ENCODE peak calls at places on chromosomes 5 and 9, in eight cellular contexts. Y is GM12891; U is stimulated activated CD8-positive, alpha-beta memory T cell treated with anti-CD3 and anti-CD28 coated beads, Interleukin-12 subunit alpha, Interleukin-12 subunit beta, amount 100 ng/mL, for 1 hour; M is nephron progenitor cell; H is LoVo; K is mesendoderm; V is EL; X is non-pigmented ciliary epithelial cell. O is an unnamed sample.
A peak's percentile ranks its signal among the peaks of the same experiment; 100 is the strongest.

GRCh38 chr5:141841376-141841775 is 36.8 kb downstream of the PCDH1 start:
- DNase-seq in K (no peak), H (peak; percentile 24), M (no peak), V (no peak), U (no peak), X (no peak), Y (no peak), O (no peak)

GRCh38 chr5:178589180-178590140 is 733 bp downstream of the COL23A1 start:
- DNase-seq in U (no peak), Y (peak; percentile 43), M (peak; percentile 72), K (peak; percentile 65), H (no peak), V (peak; percentile 18), X (no peak), O (no peak)

GRCh38 chr9:114367823-114368609 is 19.8 kb downstream of the AKNA start:
- DNase-seq in X (no peak), Y (no peak), K (no peak), H (no peak), U (no peak), V (no peak), M (no peak), O (no peak)

GRCh38 chr9:114406441-114406840 is 18.7 kb upstream of the AKNA start:
- DNase-seq in K (no peak), M (no peak), V (no peak), Y (no peak), U (no peak), X (no peak), H (no peak), O (no peak)

GRCh38 chr9:4886698-4887097 is 94.0 kb downstream of the RCL1 start:
- DNase-seq in Y (peak; percentile 10), X (no peak), K (no peak), M (no peak), H (no peak), V (no peak), U (no peak), O (no peak)

GRCh38 chr5:134509308-134510040 is 16.0 kb upstream of the JADE2 start:
- DNase-seq in M (no peak), H (peak; percentile 71), Y (no peak), V (peak; percentile 71), U (no peak), K (peak; percentile 88), X (no peak), O (no peak)

GRCh38 chr9:83956288-83957028 is 23.6 kb downstream of the HNRNPK start:
- DNase-seq in V (peak; percentile 74), H (peak; percentile 84), X (no peak), U (no peak), M (peak; percentile 39), Y (peak; percentile 70), K (no peak), O (peak; percentile 51)

GRCh38 chr5:106680330-106680729 is 990.4 kb downstream of the EFNA5 start:
- DNase-seq in V (no peak), K (no peak), U (no peak), M (no peak), Y (no peak), H (no peak), X (no peak), O (no peak)

GRCh38 chr5:90759119-90759518 is 200.5 kb downstream of the ADGRV1 start:
- DNase-seq in X (no peak), U (no peak), H (no peak), M (no peak), K (no peak), Y (no peak), V (no peak), O (no peak)

GRCh38 chr9:7094576-7094975 is 336.8 kb downstream of the KDM4C start:
- DNase-seq in X (no peak), V (no peak), K (no peak), Y (no peak), U (no peak), M (no peak), H (no peak), O (no peak)

GRCh38 chr5:153476767-153477166 is 13.7 kb upstream of the GRIA1 start:
- DNase-seq in M (no peak), U (no peak), H (peak; percentile 7), K (peak; percentile 86), V (peak; percentile 81), Y (no peak), X (peak; percentile 93), O (no peak)

GRCh38 chr5:3129252-3129651 is 377.8 kb upstream of the IRX2 start:
- DNase-seq in V (no peak), K (no peak), Y (no peak), H (no peak), M (no peak), U (no peak), X (no peak), O (no peak)

GRCh38 chr5:132800545-132800944 is 12.6 kb upstream of the SOWAHA start:
- DNase-seq in V (no peak), M (no peak), X (no peak), Y (no peak), H (no peak), K (no peak), U (no peak), O (no peak)

GRCh38 chr9:37350486-37351190 is 71.9 kb upstream of the GRHPR start:
- DNase-seq in H (no peak), V (peak; percentile 45), K (no peak), U (no peak), X (peak; percentile 43), M (no peak), Y (no peak), O (no peak)

GRCh38 chr5:72366324-72366976 is 46.3 kb downstream of the PTCD2 start:
- DNase-seq in X (peak; percentile 66), K (peak; percentile 85), H (peak; percentile 79), M (peak; percentile 48), U (no peak), V (peak; percentile 84), Y (no peak), O (no peak)

GRCh38 chr5:32342656-32343055 is 29.9 kb upstream of the MTMR12 start:
- DNase-seq in M (no peak), U (no peak), V (no peak), H (no peak), X (no peak), K (no peak), Y (no peak), O (no peak)

GRCh38 chr5:23482642-23483041 is 24.8 kb upstream of the PRDM9 start:
- DNase-seq in Y (no peak), X (no peak), M (no peak), K (no peak), V (no peak), H (no peak), U (no peak), O (no peak)

GRCh38 chr9:127644428-127644827 is 32.4 kb downstream of the STXBP1 start:
- DNase-seq in K (no peak), V (no peak), H (no peak), Y (no peak), U (no peak), M (no peak), X (no peak), O (no peak)

GRCh38 chr9:83392228-83392627 is 146.0 kb downstream of the FRMD3 start:
- DNase-seq in M (no peak), U (no peak), K (no peak), V (no peak), Y (no peak), H (no peak), X (no peak), O (no peak)

GRCh38 chr5:64612349-64612961 is 77.8 kb upstream of the SHISAL2B start:
- DNase-seq in U (no peak), X (peak; percentile 32), M (peak; percentile 44), V (peak; percentile 52), H (peak; percentile 48), K (peak; percentile 81), Y (no peak), O (no peak)

GRCh38 chr9:109910616-109911568 is 130.9 kb downstream of the PALM2AKAP2 start:
- DNase-seq in M (no peak), K (no peak), H (peak; percentile 27), X (no peak), V (peak; percentile 83), Y (no peak), U (no peak), O (no peak)

GRCh38 chr5:43839218-43839617 is 236.2 kb downstream of the NNT start:
- DNase-seq in H (peak; percentile 62), M (no peak), V (peak; percentile 77), X (no peak), K (no peak), Y (no peak), U (no peak), O (no peak)

GRCh38 chr5:119323630-119324000 is 32.2 kb upstream of the TNFAIP8 start:
- DNase-seq in Y (no peak), H (peak; percentile 51), V (peak; percentile 38), K (peak; percentile 49), M (no peak), U (no peak), X (no peak), O (no peak)

O was measured in 8988T.